ENCODE peak calls at places on chromosome 7, in ten cellular contexts. One of them, this sample, is unnamed.

GRCh38 chr7:30928254-30928872 is 16.7 kb downstream of the AQP1 start:
- DNase-seq in GM23248: no peak
- DNase-seq in NT2/D1: no peak
- DNase-seq in hepatocyte: peak
- DNase-seq in psoas muscle: no peak
- DNase-seq in tibial nerve: no peak
- DNase-seq in gastrocnemius medialis: no peak
- DNase-seq in endothelial cell of umbilical vein: no peak
- DNase-seq in heart right ventricle: no peak
- DNase-seq in small intestine: no peak
- DNase-seq in this sample: no peak

GRCh38 chr7:55427800-55428199 is 62.7 kb downstream of the LANCL2 start:
- DNase-seq in GM23248: no peak
- DNase-seq in NT2/D1: no peak
- DNase-seq in hepatocyte: no peak
- DNase-seq in psoas muscle: no peak
- DNase-seq in tibial nerve: no peak
- DNase-seq in gastrocnemius medialis: no peak
- DNase-seq in endothelial cell of umbilical vein: no peak
- DNase-seq in heart right ventricle: no peak
- DNase-seq in small intestine: no peak
- DNase-seq in this sample: no peak

GRCh38 chr7:131574741-131575140 is 18.3 kb upstream of the PODXL start:
- DNase-seq in GM23248: peak
- DNase-seq in NT2/D1: no peak
- DNase-seq in hepatocyte: no peak
- DNase-seq in psoas muscle: peak
- DNase-seq in tibial nerve: no peak
- DNase-seq in gastrocnemius medialis: no peak
- DNase-seq in endothelial cell of umbilical vein: peak
- DNase-seq in heart right ventricle: no peak
- DNase-seq in small intestine: no peak
- DNase-seq in this sample: no peak

GRCh38 chr7:69510114-69510513 is 88.2 kb upstream of the AUTS2 start:
- DNase-seq in GM23248: no peak
- DNase-seq in NT2/D1: no peak
- DNase-seq in hepatocyte: no peak
- DNase-seq in psoas muscle: no peak
- DNase-seq in tibial nerve: no peak
- DNase-seq in gastrocnemius medialis: no peak
- DNase-seq in endothelial cell of umbilical vein: no peak
- DNase-seq in heart right ventricle: no peak
- DNase-seq in small intestine: no peak
- DNase-seq in this sample: no peak

GRCh38 chr7:150938566-150938965 is 39.6 kb downstream of the KCNH2 start:
- DNase-seq in GM23248: no peak
- DNase-seq in NT2/D1: no peak
- DNase-seq in hepatocyte: no peak
- DNase-seq in psoas muscle: no peak
- DNase-seq in tibial nerve: no peak
- DNase-seq in gastrocnemius medialis: no peak
- DNase-seq in endothelial cell of umbilical vein: no peak
- DNase-seq in heart right ventricle: no peak
- DNase-seq in small intestine: no peak
- DNase-seq in this sample: no peak

GRCh38 chr7:644381-645305 is 81.9 kb upstream of the DNAAF5 start:
- DNase-seq in GM23248: no peak
- DNase-seq in NT2/D1: no peak
- DNase-seq in hepatocyte: no peak
- DNase-seq in psoas muscle: no peak
- DNase-seq in tibial nerve: no peak
- DNase-seq in gastrocnemius medialis: no peak
- DNase-seq in endothelial cell of umbilical vein: no peak
- DNase-seq in heart right ventricle: peak
- DNase-seq in small intestine: no peak
- DNase-seq in this sample: no peak

GRCh38 chr7:102836206-102836938 is 76.4 kb upstream of the LRRC17 start:
- DNase-seq in GM23248: peak
- DNase-seq in NT2/D1: no peak
- DNase-seq in hepatocyte: peak
- DNase-seq in psoas muscle: no peak
- DNase-seq in tibial nerve: no peak
- DNase-seq in gastrocnemius medialis: no peak
- DNase-seq in endothelial cell of umbilical vein: peak
- DNase-seq in heart right ventricle: no peak
- DNase-seq in small intestine: no peak
- DNase-seq in this sample: no peak

GRCh38 chr7:108094375-108094774 is 35.8 kb downstream of the LAMB4 start:
- DNase-seq in GM23248: peak
- DNase-seq in NT2/D1: no peak
- DNase-seq in hepatocyte: no peak
- DNase-seq in psoas muscle: no peak
- DNase-seq in tibial nerve: no peak
- DNase-seq in gastrocnemius medialis: no peak
- DNase-seq in endothelial cell of umbilical vein: peak
- DNase-seq in heart right ventricle: no peak
- DNase-seq in small intestine: no peak
- DNase-seq in this sample: no peak

GRCh38 chr7:140403878-140404564 is at the start of gene RAB19:
- DNase-seq in GM23248: no peak
- DNase-seq in NT2/D1: no peak
- DNase-seq in hepatocyte: peak
- DNase-seq in psoas muscle: no peak
- DNase-seq in tibial nerve: no peak
- DNase-seq in gastrocnemius medialis: no peak
- DNase-seq in endothelial cell of umbilical vein: no peak
- DNase-seq in heart right ventricle: no peak
- DNase-seq in small intestine: peak
- DNase-seq in this sample: no peak

GRCh38 chr7:77331938-77332695 is 84.0 kb downstream of the GSAP start:
- DNase-seq in GM23248: peak
- DNase-seq in NT2/D1: peak
- DNase-seq in hepatocyte: peak
- DNase-seq in psoas muscle: peak
- DNase-seq in tibial nerve: no peak
- DNase-seq in gastrocnemius medialis: peak
- DNase-seq in endothelial cell of umbilical vein: peak
- DNase-seq in heart right ventricle: peak
- DNase-seq in small intestine: peak
- DNase-seq in this sample: peak

GRCh38 chr7:55128693-55129394 is 110.0 kb downstream of the EGFR start:
- DNase-seq in GM23248: peak
- DNase-seq in NT2/D1: no peak
- DNase-seq in hepatocyte: no peak
- DNase-seq in psoas muscle: peak
- DNase-seq in tibial nerve: peak
- DNase-seq in gastrocnemius medialis: no peak
- DNase-seq in endothelial cell of umbilical vein: no peak
- DNase-seq in heart right ventricle: peak
- DNase-seq in small intestine: no peak
- DNase-seq in this sample: no peak

GRCh38 chr7:43553999-43554398 is 28.9 kb upstream of the STK17A start:
- DNase-seq in GM23248: peak
- DNase-seq in NT2/D1: no peak
- DNase-seq in hepatocyte: no peak
- DNase-seq in psoas muscle: no peak
- DNase-seq in tibial nerve: no peak
- DNase-seq in gastrocnemius medialis: no peak
- DNase-seq in endothelial cell of umbilical vein: no peak
- DNase-seq in heart right ventricle: peak
- DNase-seq in small intestine: peak
- DNase-seq in this sample: no peak

GRCh38 chr7:36283711-36284130 is 105.9 kb upstream of the ANLN start:
- DNase-seq in GM23248: no peak
- DNase-seq in NT2/D1: no peak
- DNase-seq in hepatocyte: no peak
- DNase-seq in psoas muscle: peak
- DNase-seq in tibial nerve: no peak
- DNase-seq in gastrocnemius medialis: peak
- DNase-seq in endothelial cell of umbilical vein: no peak
- DNase-seq in heart right ventricle: peak
- DNase-seq in small intestine: no peak
- DNase-seq in this sample: no peak

GRCh38 chr7:105213619-105214018 is 175.1 kb downstream of the SRPK2 start:
- DNase-seq in GM23248: no peak
- DNase-seq in NT2/D1: no peak
- DNase-seq in hepatocyte: no peak
- DNase-seq in psoas muscle: no peak
- DNase-seq in tibial nerve: no peak
- DNase-seq in gastrocnemius medialis: no peak
- DNase-seq in endothelial cell of umbilical vein: no peak
- DNase-seq in heart right ventricle: no peak
- DNase-seq in small intestine: no peak
- DNase-seq in this sample: no peak

GRCh38 chr7:119228482-119228881 is 1004.0 kb downstream of the ANKRD7 start:
- DNase-seq in GM23248: no peak
- DNase-seq in NT2/D1: no peak
- DNase-seq in hepatocyte: no peak
- DNase-seq in psoas muscle: no peak
- DNase-seq in tibial nerve: no peak
- DNase-seq in gastrocnemius medialis: no peak
- DNase-seq in endothelial cell of umbilical vein: no peak
- DNase-seq in heart right ventricle: no peak
- DNase-seq in small intestine: no peak
- DNase-seq in this sample: no peak

GRCh38 chr7:100106633-100107032 is 5.2 kb downstream of the AP4M1 start:
- DNase-seq in GM23248: no peak
- DNase-seq in NT2/D1: no peak
- DNase-seq in hepatocyte: no peak
- DNase-seq in psoas muscle: no peak
- DNase-seq in tibial nerve: no peak
- DNase-seq in gastrocnemius medialis: no peak
- DNase-seq in endothelial cell of umbilical vein: no peak
- DNase-seq in heart right ventricle: no peak
- DNase-seq in small intestine: no peak
- DNase-seq in this sample: no peak

GRCh38 chr7:44976040-44976745 is 2.6 kb downstream of the MYO1G start:
- DNase-seq in GM23248: no peak
- DNase-seq in NT2/D1: no peak
- DNase-seq in hepatocyte: no peak
- DNase-seq in psoas muscle: no peak
- DNase-seq in tibial nerve: no peak
- DNase-seq in gastrocnemius medialis: no peak
- DNase-seq in endothelial cell of umbilical vein: no peak
- DNase-seq in heart right ventricle: no peak
- DNase-seq in small intestine: no peak
- DNase-seq in this sample: no peak
- H3K4me3 ChIP-seq in GM23248: no peak
- H3K4me3 ChIP-seq in NT2/D1: no peak
- H3K4me3 ChIP-seq in hepatocyte: no peak
- H3K4me3 ChIP-seq in psoas muscle: no peak
- H3K4me3 ChIP-seq in tibial nerve: no peak
- H3K4me3 ChIP-seq in gastrocnemius medialis: no peak
- H3K4me3 ChIP-seq in endothelial cell of umbilical vein: no peak
- H3K4me3 ChIP-seq in heart right ventricle: no peak
- H3K4me3 ChIP-seq in small intestine: no peak
- H3K4me3 ChIP-seq in this sample: no peak

GRCh38 chr7:85052056-85052737 is 134.7 kb downstream of the SEMA3D start:
- DNase-seq in GM23248: no peak
- DNase-seq in NT2/D1: no peak
- DNase-seq in hepatocyte: no peak
- DNase-seq in psoas muscle: no peak
- DNase-seq in tibial nerve: no peak
- DNase-seq in gastrocnemius medialis: no peak
- DNase-seq in endothelial cell of umbilical vein: no peak
- DNase-seq in heart right ventricle: no peak
- DNase-seq in small intestine: no peak
- DNase-seq in this sample: no peak

GRCh38 chr7:85054306-85054705 is 132.6 kb downstream of the SEMA3D start:
- DNase-seq in GM23248: no peak
- DNase-seq in NT2/D1: no peak
- DNase-seq in hepatocyte: no peak
- DNase-seq in psoas muscle: no peak
- DNase-seq in tibial nerve: no peak
- DNase-seq in gastrocnemius medialis: no peak
- DNase-seq in endothelial cell of umbilical vein: no peak
- DNase-seq in heart right ventricle: no peak
- DNase-seq in small intestine: no peak
- DNase-seq in this sample: peak

GRCh38 chr7:85052894-85053293 is 134.0 kb downstream of the SEMA3D start:
- DNase-seq in GM23248: no peak
- DNase-seq in NT2/D1: no peak
- DNase-seq in hepatocyte: no peak
- DNase-seq in psoas muscle: no peak
- DNase-seq in tibial nerve: no peak
- DNase-seq in gastrocnemius medialis: no peak
- DNase-seq in endothelial cell of umbilical vein: no peak
- DNase-seq in heart right ventricle: no peak
- DNase-seq in small intestine: no peak
- DNase-seq in this sample: no peak

DNA sequence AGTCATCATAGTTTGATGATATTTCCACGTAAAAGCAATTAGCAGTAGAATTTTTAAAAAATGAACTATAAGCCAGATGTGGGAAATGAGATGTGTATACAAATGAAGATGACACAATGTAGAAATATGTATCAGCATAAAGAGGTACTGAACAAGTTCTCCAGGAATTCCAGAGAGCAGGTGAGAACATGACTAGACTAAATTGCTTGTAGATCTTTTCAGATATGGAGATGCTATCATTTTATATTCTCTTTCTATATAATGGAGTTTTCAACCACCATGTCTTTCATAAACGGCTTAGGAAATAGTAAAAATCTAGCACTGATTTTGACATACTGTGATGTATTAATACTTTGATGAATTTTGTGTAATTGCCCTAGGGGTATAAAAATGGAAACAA is 130.9 kb downstream of the SEMA3D start:
- DNase-seq in GM23248: no peak
- DNase-seq in NT2/D1: no peak
- DNase-seq in hepatocyte: no peak
- DNase-seq in psoas muscle: no peak
- DNase-seq in tibial nerve: no peak
- DNase-seq in gastrocnemius medialis: no peak
- DNase-seq in endothelial cell of umbilical vein: no peak
- DNase-seq in heart right ventricle: no peak
- DNase-seq in small intestine: no peak
- DNase-seq in this sample: no peak
- H3K4me3 ChIP-seq in GM23248: no peak
- H3K4me3 ChIP-seq in NT2/D1: no peak
- H3K4me3 ChIP-seq in hepatocyte: no peak
- H3K4me3 ChIP-seq in psoas muscle: no peak
- H3K4me3 ChIP-seq in tibial nerve: no peak
- H3K4me3 ChIP-seq in gastrocnemius medialis: no peak
- H3K4me3 ChIP-seq in endothelial cell of umbilical vein: no peak
- H3K4me3 ChIP-seq in heart right ventricle: no peak
- H3K4me3 ChIP-seq in small intestine: no peak
- H3K4me3 ChIP-seq in this sample: no peak

GRCh38 chr7:132575987-132576722 is at the start of gene PLXNA4:
- DNase-seq in GM23248: peak
- DNase-seq in NT2/D1: no peak
- DNase-seq in hepatocyte: peak
- DNase-seq in psoas muscle: peak
- DNase-seq in tibial nerve: no peak
- DNase-seq in gastrocnemius medialis: no peak
- DNase-seq in endothelial cell of umbilical vein: peak
- DNase-seq in heart right ventricle: no peak
- DNase-seq in small intestine: no peak
- DNase-seq in this sample: no peak
- H3K4me3 ChIP-seq in GM23248: peak
- H3K4me3 ChIP-seq in NT2/D1: peak
- H3K4me3 ChIP-seq in hepatocyte: peak
- H3K4me3 ChIP-seq in psoas muscle: peak
- H3K4me3 ChIP-seq in tibial nerve: peak
- H3K4me3 ChIP-seq in gastrocnemius medialis: peak
- H3K4me3 ChIP-seq in endothelial cell of umbilical vein: peak
- H3K4me3 ChIP-seq in heart right ventricle: peak
- H3K4me3 ChIP-seq in small intestine: peak
- H3K4me3 ChIP-seq in this sample: peak

GRCh38 chr7:74027124-74027682 is 770 bp upstream of the ELN start:
- DNase-seq in GM23248: no peak
- DNase-seq in NT2/D1: no peak
- DNase-seq in hepatocyte: no peak
- DNase-seq in psoas muscle: no peak
- DNase-seq in tibial nerve: no peak
- DNase-seq in gastrocnemius medialis: no peak
- DNase-seq in endothelial cell of umbilical vein: no peak
- DNase-seq in heart right ventricle: no peak
- DNase-seq in small intestine: no peak
- DNase-seq in this sample: no peak
- H3K4me3 ChIP-seq in GM23248: no peak
- H3K4me3 ChIP-seq in NT2/D1: no peak
- H3K4me3 ChIP-seq in hepatocyte: no peak
- H3K4me3 ChIP-seq in psoas muscle: peak
- H3K4me3 ChIP-seq in tibial nerve: peak
- H3K4me3 ChIP-seq in gastrocnemius medialis: peak
- H3K4me3 ChIP-seq in endothelial cell of umbilical vein: no peak
- H3K4me3 ChIP-seq in heart right ventricle: no peak
- H3K4me3 ChIP-seq in small intestine: no peak
- H3K4me3 ChIP-seq in this sample: no peak